ENCODE peak calls at places on chromosome 3, in seven cellular contexts. E, M, H, R, S, G and A are unnamed samples.

GRCh38 chr3:10557783-10558373 is 52.5 kb upstream of the ATP2B2 start:
- DNase-seq in E (no peak), M (no peak), H (no peak), R (peak; percentile 37), S (no peak), G (no peak), A (peak; percentile 38)

GRCh38 chr3:65481085-65481484 is 557.6 kb downstream of the MAGI1 start:
- DNase-seq in E (no peak), M (no peak), H (no peak), R (no peak), S (no peak), G (no peak), A (no peak)

GRCh38 chr3:63328386-63328785 is 50.3 kb downstream of the SYNPR start:
- DNase-seq in E (no peak), M (no peak), H (no peak), R (peak; percentile 2), S (no peak), G (no peak), A (no peak)

GRCh38 chr3:180359381-180360279 is 242.3 kb upstream of the TTC14 start:
- DNase-seq in E (no peak), M (no peak), H (no peak), R (no peak), S (no peak), G (no peak), A (no peak)

GRCh38 chr3:39981547-39982184 is 172.3 kb downstream of the MYRIP start:
- DNase-seq in E (no peak), M (no peak), H (no peak), R (no peak), S (no peak), G (no peak), A (no peak)

GRCh38 chr3:13200465-13200864 is 127.2 kb upstream of the IQSEC1 start:
- DNase-seq in E (no peak), M (no peak), H (no peak), R (no peak), S (no peak), G (no peak), A (no peak)

GRCh38 chr3:185250247-185250646 is 3.6 kb downstream of the EHHADH start:
- DNase-seq in E (no peak), M (no peak), H (no peak), R (peak; percentile 4), S (no peak), G (no peak), A (no peak)

GRCh38 chr3:186871403-186871924 is 29.0 kb downstream of the ADIPOQ start:
- DNase-seq in E (no peak), M (no peak), H (peak; percentile 81), R (no peak), S (no peak), G (no peak), A (no peak)

GRCh38 chr3:42036483-42036823 is 54.7 kb upstream of the TRAK1 start:
- DNase-seq in E (peak; percentile 44), M (no peak), H (peak; percentile 58), R (peak; percentile 97), S (peak; percentile 58), G (no peak), A (peak; percentile 62)

GRCh38 chr3:39378092-39378491 is 5.1 kb upstream of the SLC25A38 start:
- DNase-seq in E (peak; percentile 55), M (no peak), H (peak; percentile 80), R (peak; percentile 18), S (peak; percentile 59), G (no peak), A (peak; percentile 65)

GRCh38 chr3:58839187-58839586 is 172.6 kb upstream of the FAM3D start:
- DNase-seq in E (no peak), M (no peak), H (peak; percentile 61), R (no peak), S (no peak), G (no peak), A (no peak)

GRCh38 chr3:185943363-185944106 is 5.7 kb upstream of the TRA2B start:
- DNase-seq in E (peak; percentile 78), M (peak; percentile 51), H (peak; percentile 85), R (peak; percentile 76), S (peak; percentile 88), G (peak; percentile 84), A (peak; percentile 83)

GRCh38 chr3:112013784-112014143 is 15.0 kb downstream of the TAGLN3 start:
- DNase-seq in E (no peak), M (no peak), H (no peak), R (no peak), S (no peak), G (no peak), A (no peak)

GRCh38 chr3:13673207-13673606 is 124.3 kb downstream of the FBLN2 start:
- DNase-seq in E (no peak), M (no peak), H (no peak), R (no peak), S (no peak), G (no peak), A (peak; percentile 50)

GRCh38 chr3:51708216-51708845 is 1.5 kb downstream of the GRM2 start:
- DNase-seq in E (no peak), M (no peak), H (no peak), R (no peak), S (no peak), G (no peak), A (no peak)

GRCh38 chr3:178439504-178439903 is 96.7 kb upstream of the KCNMB2 start:
- DNase-seq in E (no peak), M (no peak), H (peak; percentile 20), R (peak; percentile 74), S (no peak), G (no peak), A (peak; percentile 31)

GRCh38 chr3:44114142-44114541 is 127.5 kb upstream of the TOPAZ1 start:
- DNase-seq in E (peak; percentile 20), M (no peak), H (peak; percentile 69), R (peak; percentile 3), S (peak; percentile 13), G (no peak), A (peak; percentile 29)

GRCh38 chr3:142963266-142964149 is at the start of gene PAQR9:
- DNase-seq in E (peak; percentile 79), M (no peak), H (peak; percentile 52), R (no peak), S (peak; percentile 47), G (no peak), A (peak; percentile 58)

GRCh38 chr3:72017935-72018334 is 233.0 kb upstream of the PROK2 start:
- DNase-seq in E (no peak), M (no peak), H (peak; percentile 38), R (no peak), S (no peak), G (no peak), A (no peak)

GRCh38 chr3:158668506-158668905 is 3.9 kb downstream of the LXN start:
- DNase-seq in E (no peak), M (no peak), H (no peak), R (peak; percentile 69), S (no peak), G (no peak), A (no peak)

GRCh38 chr3:4782095-4782494 is 197.1 kb upstream of the BHLHE40 start:
- DNase-seq in E (no peak), M (no peak), H (no peak), R (no peak), S (no peak), G (no peak), A (no peak)

GRCh38 chr3:107217161-107217560 is 160.1 kb upstream of the CCDC54 start:
- DNase-seq in E (no peak), M (no peak), H (no peak), R (peak; percentile 87), S (no peak), G (no peak), A (peak; percentile 42)

GRCh38 chr3:169811606-169812123 is 1.0 kb upstream of the LRRIQ4 start:
- DNase-seq in E (no peak), M (no peak), H (no peak), R (peak; percentile 91), S (no peak), G (no peak), A (no peak)

DNA sequence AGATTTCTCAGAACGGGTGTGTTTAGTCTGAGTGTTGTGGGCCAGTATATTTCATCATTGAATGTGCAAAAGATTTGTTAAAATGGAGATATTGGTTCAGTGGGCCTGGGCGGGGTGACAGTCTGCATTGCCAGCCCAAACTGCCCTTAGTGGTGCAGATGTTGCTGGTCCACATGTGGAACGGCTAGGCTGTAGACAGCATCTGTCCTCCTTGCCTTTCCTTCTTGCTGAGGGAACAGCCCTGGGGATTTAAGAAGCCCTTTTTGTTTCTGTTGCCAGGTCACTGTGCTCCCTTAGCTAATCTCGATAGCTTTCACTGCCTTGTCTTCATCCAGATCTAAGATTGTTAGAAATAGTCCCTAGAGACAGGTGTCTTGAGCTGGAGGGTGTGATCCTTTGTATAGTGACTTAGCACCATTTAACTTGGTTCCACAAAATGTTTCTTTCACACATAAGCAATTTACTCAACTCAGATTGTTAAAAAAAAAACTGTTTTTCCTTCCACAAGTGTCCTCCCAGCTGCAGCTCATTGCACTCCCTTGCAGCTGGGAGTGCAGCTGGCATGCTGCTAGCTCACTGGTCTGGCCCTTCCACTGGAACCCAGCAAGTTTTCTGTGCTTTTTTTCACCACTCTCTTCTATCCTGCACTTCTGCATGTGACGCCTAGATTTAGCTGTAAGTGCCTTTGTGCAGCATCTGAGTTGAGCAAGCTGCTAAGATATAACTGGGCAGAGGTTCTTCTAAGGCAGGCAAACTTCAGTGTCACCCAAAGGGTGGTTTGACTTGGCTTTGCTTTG is 37.5 kb downstream of the GAP43 start:
- DNase-seq in E (no peak), M (no peak), H (no peak), R (no peak), S (no peak), G (no peak), A (no peak)
- TF ChIP-seq RAD21 in E (no peak), M (no peak), H (no peak), R (no peak), S (no peak), G (no peak), A (no peak)

DNA sequence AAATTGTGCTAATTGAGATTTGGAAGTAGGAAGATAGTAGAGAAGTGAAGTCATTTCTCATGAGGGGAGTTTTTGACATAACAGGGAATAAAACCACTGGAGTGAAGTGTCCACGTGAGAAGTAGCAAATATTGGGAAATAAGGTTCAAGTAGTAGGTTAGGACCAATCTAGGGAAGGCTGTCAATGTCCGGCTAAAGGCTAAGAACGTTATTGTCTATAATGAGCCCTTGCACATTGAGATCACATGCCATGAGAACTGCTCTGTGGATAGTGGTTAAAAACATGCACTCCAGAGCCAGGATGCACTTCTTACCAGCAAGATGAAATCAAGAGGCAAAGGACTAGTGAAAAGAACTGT is 459.9 kb upstream of the TPRG1 start:
- DNase-seq in E (no peak), M (no peak), H (no peak), R (no peak), S (no peak), G (no peak), A (no peak)
- H3K4me2 ChIP-seq in E (peak overlapping the region; percentile 46), M (no peak overlapping the region), H (no peak overlapping the region), R (peak overlapping the region; percentile 48), S (peak overlapping the region; percentile 48), G (no peak overlapping the region), A (peak overlapping the region; percentile 54)

DNA sequence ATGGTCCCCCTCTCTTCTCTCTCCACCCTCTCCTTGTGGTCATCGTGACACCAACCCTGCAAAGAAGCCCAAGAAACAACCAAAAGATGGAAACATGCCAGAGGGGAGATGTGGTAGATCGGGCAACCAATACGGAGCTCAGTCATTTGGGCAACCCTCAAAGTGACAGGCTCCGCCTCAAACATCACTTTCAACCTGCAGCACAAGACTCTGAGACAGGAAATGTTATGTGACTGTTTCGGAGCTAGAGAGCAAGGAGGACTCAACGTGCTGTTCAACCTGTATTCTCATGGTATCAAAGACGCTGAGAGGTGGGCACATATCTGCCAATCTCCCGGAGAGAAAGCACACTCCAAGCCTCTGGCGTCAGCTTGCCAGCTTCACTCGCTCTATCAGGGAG is 28.5 kb upstream of the B3GNT5 start:
- DNase-seq in E (no peak), M (no peak), H (no peak), R (no peak), S (no peak), G (no peak), A (no peak)
- TF ChIP-seq USF2 in E (no peak), M (no peak), H (no peak), R (no peak), S (no peak), G (no peak), A (no peak)

GRCh38 chr3:48187579-48188265 is 495 bp downstream of the CDC25A start:
- DNase-seq in E (peak; percentile 74), M (no peak), H (peak; percentile 31), R (no peak), S (no peak), G (no peak), A (no peak)
- TF ChIP-seq RAD21 in E (no peak), M (no peak), H (no peak), R (no peak), S (peak; percentile 48), G (no peak), A (no peak)